ENCODE peak calls at places on chromosomes 12 and 14, in six cellular contexts. N is endothelial cell of umbilical vein, R is suprapubic skin, X is stomach, K is spleen, D is prostate gland. I is an unnamed sample.

GRCh38 chr14:73472182-73473114 is 14.1 kb upstream of the NUMB start:
- DNase-seq in D (peak; percentile 23), K (no peak), N (peak; percentile 77), R (no peak), X (no peak), I (peak; percentile 86)

GRCh38 chr12:56338643-56339422 is at the start of gene IL23A:
- DNase-seq in X (no peak), R (no peak), N (peak; percentile 23), K (peak; percentile 79), D (no peak), I (peak; percentile 85)

GRCh38 chr12:130872179-130873096 is 572 bp downstream of the RAN start:
- DNase-seq in N (peak; percentile 42), D (peak; percentile 5), K (peak; percentile 92), R (no peak), X (peak; percentile 38), I (peak; percentile 34)

GRCh38 chr14:54300881-54301280 is 95.9 kb upstream of the CDKN3 start:
- DNase-seq in R (no peak), N (no peak), K (no peak), D (no peak), X (peak; percentile 60), I (no peak)

GRCh38 chr14:62939970-62940369 is 105.3 kb downstream of the KCNH5 start:
- DNase-seq in D (no peak), K (no peak), X (no peak), N (no peak), R (no peak), I (no peak)

GRCh38 chr12:113914176-113914575 is 51.9 kb downstream of the RBM19 start:
- DNase-seq in D (no peak), R (no peak), K (peak; percentile 57), N (no peak), X (no peak), I (no peak)

GRCh38 chr14:104172349-104172748 is 34.0 kb downstream of the KIF26A start:
- DNase-seq in R (no peak), X (no peak), D (no peak), K (no peak), N (no peak), I (no peak)

GRCh38 chr12:50201987-50202521 is 34.9 kb upstream of the CERS5 start:
- DNase-seq in K (no peak), X (no peak), D (peak; percentile 67), N (peak; percentile 81), R (no peak), I (peak; percentile 74)

GRCh38 chr14:30525833-30526232 is 33.1 kb upstream of the G2E3 start:
- DNase-seq in X (no peak), R (no peak), D (no peak), K (no peak), N (no peak), I (no peak)

GRCh38 chr14:75088566-75089373 is 19.3 kb downstream of the ZC2HC1C start:
- DNase-seq in D (peak; percentile 52), X (peak; percentile 37), K (no peak), R (no peak), N (peak; percentile 70), I (peak; percentile 89)

GRCh38 chr14:84323963-84324362 is 1206.0 kb upstream of the FLRT2 start:
- DNase-seq in X (no peak), D (no peak), R (no peak), N (peak; percentile 57), K (no peak), I (no peak)

GRCh38 chr12:66103011-66103913 is 27.3 kb downstream of the LLPH start:
- DNase-seq in X (no peak), R (no peak), D (no peak), K (no peak), N (no peak), I (peak; percentile 65)

GRCh38 chr14:26255213-26255612 is 342.6 kb downstream of the NOVA1 start:
- DNase-seq in R (no peak), D (no peak), X (no peak), K (no peak), N (peak; percentile 8), I (peak; percentile 52)

GRCh38 chr12:46214668-46215429 is 54.0 kb downstream of the SLC38A1 start:
- DNase-seq in X (peak; percentile 45), R (no peak), N (no peak), D (no peak), K (peak; percentile 88), I (no peak)

GRCh38 chr14:71855399-71856036 is 76.7 kb upstream of the RGS6 start:
- DNase-seq in N (peak; percentile 67), D (no peak), R (no peak), K (peak; percentile 85), X (peak; percentile 41), I (peak; percentile 88)

GRCh38 chr14:74975059-74975810 is 19.8 kb upstream of the PGF start:
- DNase-seq in D (no peak), K (no peak), N (no peak), X (no peak), R (peak; percentile 75), I (no peak)

GRCh38 chr12:113048716-113049127 is 7.8 kb upstream of the DTX1 start:
- DNase-seq in X (peak; percentile 57), R (no peak), K (no peak), N (peak; percentile 49), D (peak; percentile 53), I (peak; percentile 87)

GRCh38 chr12:128572311-128572810 is 251.4 kb downstream of the SLC15A4 start:
- DNase-seq in K (no peak), N (no peak), D (no peak), X (no peak), R (no peak), I (no peak)

GRCh38 chr12:22262309-22262708 is 72.2 kb downstream of the ST8SIA1 start:
- DNase-seq in K (no peak), N (no peak), R (no peak), D (no peak), X (no peak), I (peak; percentile 49)

GRCh38 chr12:106378788-106379187 is 21.2 kb downstream of the POLR3B start:
- DNase-seq in R (no peak), K (no peak), X (no peak), D (no peak), N (no peak), I (no peak)

GRCh38 chr14:71478542-71478941 is 453.7 kb upstream of the RGS6 start:
- DNase-seq in R (no peak), K (no peak), D (no peak), N (no peak), X (no peak), I (no peak)

GRCh38 chr12:67909681-67910080 is 79.6 kb upstream of the IFNG-AS1 start:
- DNase-seq in R (no peak), N (no peak), K (no peak), D (no peak), X (no peak), I (no peak)

GRCh38 chr14:101078892-101079221 is 175.3 kb upstream of the RTL1 start:
- DNase-seq in K (peak; percentile 51), D (no peak), N (no peak), R (no peak), X (peak; percentile 5), I (no peak)

GRCh38 chr14:32075636-32076277 is 1.3 kb upstream of the ARHGAP5 start:
- DNase-seq in N (no peak), R (no peak), X (no peak), D (peak; percentile 58), K (peak; percentile 87), I (peak; percentile 30)

GRCh38 chr12:106149096-106149784 is 10.5 kb upstream of the NUAK1 start:
- DNase-seq in X (no peak), K (no peak), D (peak; percentile 39), R (no peak), N (peak; percentile 59), I (peak; percentile 69)

GRCh38 chr12:103680591-103681065 is 93.6 kb downstream of the STAB2 start:
- DNase-seq in K (no peak), N (no peak), D (no peak), R (no peak), X (no peak), I (no peak)

GRCh38 chr14:34359423-34360120 is 102.5 kb downstream of the SPTSSA start:
- DNase-seq in D (no peak), N (no peak), R (no peak), K (no peak), X (no peak), I (no peak)

GRCh38 chr12:124993568-124994434 is at the start of gene BRI3BP:
- DNase-seq in D (peak; percentile 38), R (no peak), N (peak; percentile 36), X (peak; percentile 75), K (peak; percentile 94), I (peak; percentile 69)

GRCh38 chr14:23381871-23382270 is 5.0 kb downstream of the CMTM5 start:
- DNase-seq in D (no peak), R (no peak), X (no peak), N (no peak), K (no peak), I (no peak)

GRCh38 chr12:99287136-99287535 is 360.4 kb upstream of the GARIN6 start:
- DNase-seq in K (no peak), D (no peak), R (no peak), X (no peak), N (no peak), I (peak; percentile 44)
- TF ChIP-seq POLR2AphosphoS5 in K (no peak), D (no peak), R (no peak), X (no peak), N (no peak), I (no peak)

DNA sequence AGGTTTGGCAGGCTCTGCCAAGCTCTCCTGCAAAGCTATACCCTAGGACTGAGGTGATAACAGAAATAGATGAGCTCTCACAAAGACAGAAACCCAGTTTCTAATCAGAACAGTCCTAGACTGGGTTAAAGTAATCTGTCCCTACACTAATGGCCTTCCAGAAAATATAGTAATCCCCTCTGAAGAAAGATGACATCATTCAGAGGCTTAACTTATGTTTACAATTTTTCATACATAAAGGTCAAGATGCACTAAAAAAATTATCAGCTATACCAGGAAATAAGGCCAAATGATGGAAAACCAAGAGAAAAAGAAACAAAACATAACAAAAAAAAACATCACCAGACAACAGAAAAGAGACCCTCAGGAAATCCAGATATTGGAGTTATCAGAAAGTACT is 4.9 kb upstream of the WASHC4 start:
- DNase-seq in X (no peak), R (no peak), K (no peak), N (no peak), D (no peak), I (no peak)
- H3K4me1 ChIP-seq in X (no peaks in the 10 kb centered on the region), R (peaks cover 10% of the 10 kb centered on the region), K (peaks cover 8% of the 10 kb centered on the region), N (peaks cover 9% of the 10 kb centered on the region), D (no peaks in the 10 kb centered on the region), I (peaks cover 8% of the 10 kb centered on the region)

GRCh38 chr12:31732926-31733548 is 4.2 kb upstream of the AMN1 start:
- DNase-seq in X (no peak), D (peak; percentile 58), R (no peak), K (no peak), N (peak; percentile 91), I (peak; percentile 88)
- TF ChIP-seq POLR2AphosphoS5 in X (peak; percentile 75), D (peak; percentile 77), R (no peak), K (no peak), N (peak; percentile 25), I (no peak)

GRCh38 chr14:24999157-24999556 is 50.8 kb downstream of the STXBP6 start:
- DNase-seq in X (no peak), K (no peak), D (no peak), R (no peak), N (no peak), I (no peak)

GRCh38 chr14:24995016-24995415 is 54.9 kb downstream of the STXBP6 start:
- DNase-seq in X (no peak), D (no peak), R (no peak), K (no peak), N (no peak), I (no peak)

GRCh38 chr14:24996930-24997329 is 53.0 kb downstream of the STXBP6 start:
- DNase-seq in D (no peak), R (no peak), X (no peak), N (peak; percentile 54), K (no peak), I (no peak)

GRCh38 chr14:24993631-24994030 is 56.3 kb downstream of the STXBP6 start:
- DNase-seq in R (no peak), X (no peak), D (no peak), N (no peak), K (no peak), I (no peak)

GRCh38 chr14:24997335-24997734 is 52.6 kb downstream of the STXBP6 start:
- DNase-seq in R (no peak), K (no peak), N (no peak), X (no peak), D (no peak), I (no peak)
- H3K4me1 ChIP-seq in R (peaks cover 7% of the 10 kb centered on the region), K (no peaks in the 10 kb centered on the region), N (no peaks in the 10 kb centered on the region), X (no peaks in the 10 kb centered on the region), D (no peaks in the 10 kb centered on the region), I (peaks cover 5% of the 10 kb centered on the region)